ENCODE peak calls at places on chromosomes 11 and 22, in eight cellular contexts. P is HCT116, X is gastrocnemius medialis, T is Peyer's patch, C is brain microvascular endothelial cell, D is fibroblast of lung, I is left ventricle myocardium inferior, O is coronary artery. V is an unnamed sample.

GRCh38 chr11:128934351-128934750 is 8.3 kb downstream of the TP53AIP1 start:
- DNase-seq in P (no peak), X (no peak), T (no peak), C (no peak), D (no peak), I (no peak), O (no peak), V (no peak)

GRCh38 chr11:10498022-10498400 is 42.9 kb downstream of the AMPD3 start:
- DNase-seq in P (no peak), X (no peak), T (no peak), C (no peak), D (no peak), I (no peak), O (peak), V (no peak)

GRCh38 chr22:37609240-37610152 is 862 bp downstream of the GGA1 start:
- DNase-seq in P (no peak), X (no peak), T (no peak), C (peak), D (no peak), I (no peak), O (peak), V (no peak)

GRCh38 chr22:43291381-43291780 is 51.8 kb downstream of the SCUBE1 start:
- DNase-seq in P (no peak), X (no peak), T (no peak), C (no peak), D (no peak), I (no peak), O (no peak), V (no peak)

GRCh38 chr11:99368579-99368978 is 347.8 kb downstream of the CNTN5 start:
- DNase-seq in P (no peak), X (no peak), T (no peak), C (peak), D (peak), I (no peak), O (no peak), V (no peak)

GRCh38 chr11:108733479-108734116 is 68.7 kb downstream of the DDX10 start:
- DNase-seq in P (no peak), X (no peak), T (no peak), C (peak), D (peak), I (no peak), O (no peak), V (no peak)

GRCh38 chr11:13769188-13769587 is 100.7 kb downstream of the FAR1 start:
- DNase-seq in P (no peak), X (no peak), T (no peak), C (no peak), D (no peak), I (no peak), O (no peak), V (no peak)

GRCh38 chr11:61747389-61748285 is 4.8 kb upstream of the MYRF start:
- DNase-seq in P (peak), X (peak), T (peak), C (peak), D (peak), I (peak), O (no peak), V (peak)

GRCh38 chr11:67436459-67437081 is 912 bp downstream of the PTPRCAP start:
- DNase-seq in P (no peak), X (no peak), T (peak), C (no peak), D (peak), I (no peak), O (no peak), V (peak)
- TF ChIP-seq CTCF in P (no peak), X (no peak), T (no peak), C (no peak), D (no peak), I (no peak), O (no peak), V (no peak)

GRCh38 chr11:73372371-73372993 is 3.7 kb upstream of the RELT start:
- DNase-seq in P (peak), X (no peak), T (no peak), C (peak), D (no peak), I (no peak), O (no peak), V (no peak)

GRCh38 chr11:73375830-73376167 is 400 bp upstream of the RELT start:
- DNase-seq in P (no peak), X (no peak), T (no peak), C (no peak), D (no peak), I (no peak), O (no peak), V (no peak)

GRCh38 chr11:73376168-73376802 is at the start of gene RELT:
- DNase-seq in P (peak), X (peak), T (peak), C (peak), D (peak), I (peak), O (peak), V (peak)

GRCh38 chr11:73376803-73377629 is 817 bp downstream of the RELT start:
- DNase-seq in P (peak), X (peak), T (peak), C (peak), D (peak), I (peak), O (peak), V (peak)

DNA sequence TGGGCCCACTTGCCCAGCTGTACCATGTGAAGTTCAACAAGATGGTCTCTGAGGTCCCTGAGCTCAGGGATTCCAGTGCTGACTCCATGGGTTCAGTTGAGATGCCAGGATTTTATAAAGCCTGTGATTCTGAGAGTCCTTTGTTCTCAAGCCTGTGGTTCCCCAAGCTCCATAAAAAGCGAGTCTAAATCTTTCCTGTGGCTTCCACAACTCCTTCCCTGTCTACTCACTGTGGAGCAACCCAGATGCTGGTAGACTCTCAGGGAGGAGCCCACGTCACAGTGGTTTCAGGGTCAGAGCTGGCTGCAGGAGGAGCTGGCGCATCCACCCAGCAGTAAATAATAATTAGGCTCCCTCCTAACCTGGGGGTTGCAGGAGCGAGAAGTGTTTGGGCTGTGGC is 2.1 kb upstream of the RELT start:
- DNase-seq in P (no peak), X (no peak), T (no peak), C (no peak), D (no peak), I (no peak), O (no peak), V (no peak)
- H3K27ac ChIP-seq in P (no peak), X (peak), T (no peak), C (no peak), D (no peak), I (no peak), O (no peak), V (no peak)

DNA sequence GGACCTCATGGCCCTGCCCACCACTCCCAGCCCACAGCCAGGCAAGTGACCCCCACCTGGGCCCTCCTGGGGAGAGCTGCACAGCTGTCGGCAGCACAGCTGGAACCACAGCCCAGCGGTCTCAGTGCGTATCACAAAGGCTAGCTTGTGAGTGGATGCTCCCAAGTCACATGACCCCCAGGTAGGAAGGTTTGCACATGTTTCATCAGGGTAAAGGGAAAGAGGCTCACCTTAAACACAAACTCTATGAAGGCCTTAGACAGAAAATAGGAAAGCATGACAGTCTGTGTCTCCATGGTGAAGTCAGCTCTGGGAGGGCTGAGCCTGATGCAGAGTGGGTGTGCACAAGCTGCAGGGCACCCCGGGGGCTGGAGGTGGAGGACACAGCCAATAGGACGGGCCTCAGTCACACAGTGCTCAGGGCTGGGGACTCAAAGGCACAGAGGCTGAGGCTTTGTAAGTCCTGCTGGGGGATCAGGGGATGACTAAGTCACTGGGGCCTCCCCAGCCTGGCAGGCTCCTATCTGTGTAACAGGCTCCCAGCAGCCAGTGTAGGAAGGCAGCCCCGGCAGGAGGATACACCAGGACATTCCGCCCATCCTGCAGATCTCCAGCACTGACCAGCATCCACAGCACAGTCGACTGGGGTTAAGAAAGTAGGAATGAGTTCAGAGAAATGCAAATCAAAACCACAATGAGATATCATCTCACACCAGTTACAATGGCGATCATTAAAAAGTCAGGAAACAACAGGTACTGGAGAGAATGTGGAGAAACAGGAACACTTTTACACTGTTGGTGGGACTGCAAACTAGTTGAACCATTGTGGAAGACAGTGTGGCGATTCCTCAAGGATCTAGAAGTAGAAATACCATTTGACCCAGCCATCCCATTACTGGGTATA is 22.0 kb downstream of the CELSR1 start:
- DNase-seq in P (no peak), X (no peak), T (no peak), C (peak), D (no peak), I (no peak), O (no peak), V (no peak)
- TF ChIP-seq CTCF in P (no peak), X (no peak), T (no peak), C (no peak), D (no peak), I (no peak), O (no peak), V (no peak)

GRCh38 chr11:819943-820649 is 1.4 kb downstream of the PNPLA2 start:
- DNase-seq in P (peak), X (peak), T (peak), C (no peak), D (peak), I (peak), O (peak), V (peak)

GRCh38 chr11:821513-822371 is 3.0 kb downstream of the PNPLA2 start:
- DNase-seq in P (no peak), X (no peak), T (no peak), C (no peak), D (no peak), I (no peak), O (no peak), V (no peak)

GRCh38 chr11:818396-819128 is at the start of gene PNPLA2:
- DNase-seq in P (no peak), X (no peak), T (peak), C (no peak), D (peak), I (no peak), O (no peak), V (peak)

GRCh38 chr11:820655-821512 is 2.2 kb downstream of the PNPLA2 start:
- DNase-seq in P (no peak), X (peak), T (peak), C (no peak), D (peak), I (peak), O (peak), V (peak)

GRCh38 chr11:819129-819931 is 616 bp downstream of the PNPLA2 start:
- DNase-seq in P (no peak), X (peak), T (peak), C (peak), D (peak), I (peak), O (peak), V (peak)
- H3K27ac ChIP-seq in P (peak), X (peak), T (peak), C (peak), D (peak), I (peak), O (peak), V (peak)

DNA sequence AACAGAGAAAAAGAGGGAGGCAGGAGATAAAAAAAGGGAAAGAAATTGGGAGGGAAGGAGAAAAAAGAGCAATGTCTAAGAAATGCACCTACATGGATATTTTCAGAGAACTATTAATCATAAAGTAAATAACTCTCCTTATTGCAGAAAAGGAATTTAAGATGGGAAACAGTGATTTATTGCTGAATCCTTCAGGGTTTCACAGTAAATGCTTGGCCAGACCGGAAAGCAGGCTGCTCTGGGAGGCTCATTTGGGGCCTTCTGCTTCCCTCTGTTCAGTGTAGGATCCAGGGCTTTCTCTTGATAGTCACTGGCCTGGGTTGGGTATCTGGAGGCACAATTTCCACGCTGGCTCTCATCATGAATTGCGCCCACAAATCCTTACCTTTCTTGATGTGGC is 324.3 kb upstream of the SORL1-AS1 start:
- DNase-seq in P (no peak), X (no peak), T (no peak), C (no peak), D (no peak), I (no peak), O (no peak), V (no peak)
- TF ChIP-seq CTCF in P (no peak), X (no peak), T (no peak), C (no peak), D (no peak), I (no peak), O (no peak), V (no peak)